ENCODE peak calls at places on chromosomes 1 and 21, in six cellular contexts. F is AG09319, D is AG10803, L is pancreas, C is right atrium auricular region, K is cardiac fibroblast. W is an unnamed sample.

GRCh38 chr1:7198664-7199063 is 413.4 kb downstream of the CAMTA1 start:
- DNase-seq in L (no peak), K (no peak), C (no peak), D (no peak), F (no peak), W (no peak)

GRCh38 chr1:23865543-23865930 is 2.6 kb downstream of the FUCA1 start:
- DNase-seq in C (no peak), F (peak), K (peak), D (peak), L (peak), W (no peak)

GRCh38 chr1:233432916-233433315 is 105.4 kb downstream of the MAP3K21 start:
- DNase-seq in D (no peak), K (no peak), L (no peak), F (no peak), C (no peak), W (no peak)

GRCh38 chr1:156625436-156626078 is 6.3 kb downstream of the HAPLN2 start:
- DNase-seq in F (no peak), L (no peak), K (peak), D (peak), C (no peak), W (peak)

GRCh38 chr1:168963596-168963995 is 142.9 kb upstream of the ATP1B1 start:
- DNase-seq in D (no peak), L (no peak), C (no peak), F (no peak), K (no peak), W (no peak)

GRCh38 chr21:14989359-14989758 is 75.4 kb downstream of the NRIP1 start:
- DNase-seq in L (no peak), D (peak), K (peak), F (peak), C (no peak), W (no peak)

GRCh38 chr1:202745313-202745888 is 35.1 kb upstream of the SYT2 start:
- DNase-seq in F (no peak), L (no peak), D (no peak), C (no peak), K (no peak), W (no peak)

GRCh38 chr1:212288614-212289013 is 3.4 kb downstream of the PPP2R5A start:
- DNase-seq in D (peak), C (no peak), F (no peak), K (peak), L (no peak), W (no peak)

GRCh38 chr1:94236630-94237290 is 624 bp downstream of the ARHGAP29 start:
- DNase-seq in K (peak), D (peak), C (no peak), F (no peak), L (peak), W (no peak)

GRCh38 chr21:38989745-38990423 is 184.2 kb downstream of the ETS2 start:
- DNase-seq in C (no peak), D (peak), K (peak), L (no peak), F (peak), W (peak)

GRCh38 chr1:4309676-4310320 is 344.6 kb upstream of the AJAP1 start:
- DNase-seq in K (no peak), D (no peak), C (no peak), L (no peak), F (no peak), W (no peak)

GRCh38 chr1:155437405-155437804 is 116.7 kb downstream of the RUSC1 start:
- DNase-seq in D (no peak), K (no peak), C (no peak), F (no peak), L (no peak), W (no peak)

GRCh38 chr1:41487729-41488598 is 3.5 kb upstream of the EDN2 start:
- DNase-seq in L (no peak), D (no peak), C (no peak), K (no peak), F (no peak), W (no peak)

GRCh38 chr21:41071410-41071809 is 96.5 kb upstream of the BACE2 start:
- DNase-seq in L (no peak), F (no peak), D (no peak), K (no peak), C (no peak), W (peak)

GRCh38 chr1:12620142-12620865 is 2.3 kb upstream of the DHRS3 start:
- DNase-seq in L (no peak), D (peak), C (no peak), K (no peak), F (no peak), W (no peak)

GRCh38 chr1:84689514-84690396 is 506 bp downstream of the SSX2IP start:
- DNase-seq in D (peak), K (peak), C (peak), L (peak), F (no peak), W (peak)
- TF ChIP-seq CTCF in D (peak), K (peak), C (peak), L (no peak), F (peak), W (peak)

GRCh38 chr1:246261641-246262040 is 245.4 kb downstream of the SMYD3 start:
- DNase-seq in K (no peak), C (no peak), D (no peak), F (no peak), L (no peak), W (no peak)
- TF ChIP-seq CTCF in K (peak), C (no peak), D (no peak), F (peak), L (no peak), W (no peak)

DNA sequence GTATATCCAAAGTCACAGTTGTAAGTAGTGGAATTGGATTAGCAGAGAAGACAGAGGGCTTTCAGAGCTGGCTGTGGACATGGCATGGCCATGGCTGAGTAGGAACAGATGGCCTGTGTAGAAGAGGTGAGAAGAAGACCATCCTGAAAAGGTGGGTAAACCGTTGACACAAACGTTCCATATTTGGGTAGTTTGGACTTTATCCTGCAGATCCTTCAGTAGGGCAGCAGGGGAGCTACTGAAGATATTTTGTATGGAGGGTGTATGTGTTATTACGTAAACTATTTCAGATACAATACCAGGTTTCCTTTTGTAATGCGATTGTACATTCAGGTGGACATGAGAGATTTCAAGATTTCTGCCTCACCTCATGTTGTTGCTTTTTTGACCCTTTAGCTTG is 1.6 kb downstream of the UTP11 start:
- DNase-seq in K (no peak), F (no peak), L (no peak), C (no peak), D (no peak), W (no peak)
- TF ChIP-seq CTCF in K (peak), F (no peak), L (no peak), C (no peak), D (peak), W (peak)

DNA sequence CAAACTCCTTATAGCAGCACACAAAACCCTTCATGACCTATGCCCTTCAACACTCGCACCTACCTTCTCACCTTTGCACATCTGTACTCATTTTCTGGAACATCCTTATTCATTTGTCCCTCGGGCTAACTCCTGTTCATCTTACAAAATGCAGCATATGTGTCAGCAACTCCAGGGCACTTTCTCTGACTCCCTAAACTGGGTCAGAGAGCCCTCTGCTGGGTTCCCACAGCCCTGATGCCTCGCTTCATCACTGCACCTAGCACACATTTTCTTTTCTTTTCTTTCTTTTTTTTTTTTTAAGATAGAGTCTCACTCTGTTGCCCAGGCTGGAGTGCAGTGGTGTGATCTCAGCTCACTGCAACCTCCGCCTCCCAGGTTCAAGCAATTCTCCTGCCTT is 54.0 kb downstream of the RAB3B start:
- DNase-seq in F (no peak), L (no peak), C (no peak), K (peak), D (peak), W (no peak)
- TF ChIP-seq CTCF in F (peak), L (no peak), C (no peak), K (no peak), D (peak), W (no peak)

GRCh38 chr1:183470961-183471747 is 1.1 kb upstream of the SMG7 start:
- DNase-seq in L (peak), F (peak), D (peak), C (peak), K (peak), W (peak)
- TF ChIP-seq CTCF in L (no peak), F (no peak), D (no peak), C (peak), K (peak), W (peak)

DNA sequence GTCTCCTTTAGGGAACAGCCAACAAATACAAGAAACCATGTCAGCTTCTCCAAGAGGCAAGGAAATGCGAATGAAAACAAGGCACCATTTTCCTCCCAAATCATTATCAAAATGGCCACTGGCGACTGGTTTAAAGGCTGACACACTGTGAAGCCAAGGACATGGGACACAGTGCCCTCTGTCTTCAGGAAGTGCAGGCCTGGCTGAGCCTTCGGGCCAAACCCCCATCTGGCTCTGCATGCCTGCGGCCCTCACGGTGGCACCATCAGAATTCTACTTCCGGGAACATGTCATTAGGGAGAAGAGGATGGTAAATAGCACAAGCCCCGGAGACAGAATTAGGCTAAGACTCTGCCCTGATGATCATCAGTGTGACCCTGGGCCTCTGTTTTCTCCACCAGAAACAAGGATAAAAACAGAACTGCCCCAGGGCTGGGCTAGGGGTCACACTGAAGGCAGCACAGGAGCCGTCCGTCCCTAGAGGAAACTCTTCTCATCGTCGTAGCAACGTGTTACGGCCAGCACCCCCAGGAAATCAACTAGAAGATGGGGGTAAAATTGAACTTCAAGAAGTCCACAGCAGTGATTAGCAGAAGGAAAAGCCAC is 103.5 kb downstream of the NPHP4 start:
- DNase-seq in F (no peak), D (no peak), L (no peak), K (no peak), C (no peak), W (peak)
- TF ChIP-seq CTCF in F (no peak), D (no peak), L (no peak), K (no peak), C (peak), W (no peak)